ENCODE peak calls at places on chromosomes 6 and 20, in nine cellular contexts. J is ACHN; B is neural progenitor cell; K is T1000; P is stimulated activated CD8-positive, alpha-beta memory T cell treated with anti-CD3 and anti-CD28 coated beads, Interleukin-15, amount 100 ng/mL, for 24 hours; Z is GM23248; R is NCI-H510A treated with DMSO at 0.1 percent for 48 hours; V is esophagus squamous epithelium; Q is uterus. T is an unnamed sample.

GRCh38 chr20:17227669-17228623 is 1.1 kb downstream of the PCSK2 start:
- DNase-seq in J (peak), B (peak), K (no peak), P (no peak), Z (peak), R (peak), V (no peak), Q (no peak), T (no peak)

GRCh38 chr20:24703284-24703610 is 233.8 kb downstream of the SYNDIG1 start:
- DNase-seq in J (no peak), B (no peak), K (no peak), P (no peak), Z (no peak), R (no peak), V (no peak), Q (no peak), T (no peak)

GRCh38 chr6:116011520-116011919 is 49.2 kb downstream of the FRK start:
- DNase-seq in J (no peak), B (no peak), K (no peak), P (no peak), Z (no peak), R (no peak), V (no peak), Q (no peak), T (peak)

GRCh38 chr6:108831104-108831503 is 17.1 kb upstream of the ARMC2 start:
- DNase-seq in J (no peak), B (no peak), K (no peak), P (no peak), Z (no peak), R (no peak), V (no peak), Q (no peak), T (no peak)

GRCh38 chr6:1895721-1896120 is 286.0 kb downstream of the FOXC1 start:
- DNase-seq in J (no peak), B (no peak), K (no peak), P (no peak), Z (no peak), R (no peak), V (no peak), Q (no peak), T (no peak)

GRCh38 chr6:154928325-154928922 is 66.7 kb upstream of the TIAM2 start:
- DNase-seq in J (peak), B (peak), K (peak), P (peak), Z (peak), R (peak), V (no peak), Q (peak), T (peak)

GRCh38 chr6:39821739-39822532 is 29.8 kb downstream of the DAAM2 start:
- DNase-seq in J (no peak), B (no peak), K (no peak), P (no peak), Z (no peak), R (no peak), V (no peak), Q (peak), T (no peak)

GRCh38 chr6:126180585-126180984 is 159.3 kb upstream of the CENPW start:
- DNase-seq in J (peak), B (no peak), K (no peak), P (no peak), Z (peak), R (no peak), V (no peak), Q (peak), T (no peak)

GRCh38 chr20:45416917-45417316 is 976 bp downstream of the PIGT start:
- DNase-seq in J (no peak), B (no peak), K (no peak), P (no peak), Z (no peak), R (no peak), V (no peak), Q (no peak), T (no peak)

GRCh38 chr6:105045546-105045945 is 88.6 kb downstream of the LIN28B start:
- DNase-seq in J (no peak), B (no peak), K (no peak), P (no peak), Z (peak), R (no peak), V (no peak), Q (no peak), T (no peak)

GRCh38 chr6:107444277-107444676 is 15.1 kb downstream of the PDSS2 start:
- DNase-seq in J (no peak), B (no peak), K (no peak), P (no peak), Z (no peak), R (no peak), V (no peak), Q (no peak), T (no peak)

GRCh38 chr6:43803783-43804549 is 34.0 kb downstream of the VEGFA start:
- DNase-seq in J (peak), B (no peak), K (no peak), P (no peak), Z (peak), R (no peak), V (no peak), Q (no peak), T (no peak)

GRCh38 chr6:144855812-144856531 is 570.8 kb downstream of the UTRN start:
- DNase-seq in J (no peak), B (no peak), K (no peak), P (no peak), Z (no peak), R (no peak), V (no peak), Q (no peak), T (no peak)

GRCh38 chr6:53862517-53863457 is 68.0 kb downstream of the LRRC1 start:
- DNase-seq in J (no peak), B (no peak), K (no peak), P (no peak), Z (peak), R (no peak), V (no peak), Q (no peak), T (no peak)

GRCh38 chr6:3751019-3751729 is at the start of gene PXDC1:
- DNase-seq in J (peak), B (peak), K (peak), P (no peak), Z (peak), R (no peak), V (no peak), Q (no peak), T (peak)

GRCh38 chr6:84546427-84546914 is 217.9 kb downstream of the TBX18 start:
- DNase-seq in J (no peak), B (peak), K (no peak), P (no peak), Z (peak), R (no peak), V (no peak), Q (no peak), T (no peak)

GRCh38 chr6:134145786-134146185 is 93.4 kb upstream of the SLC2A12 start:
- DNase-seq in J (no peak), B (peak), K (no peak), P (no peak), Z (peak), R (no peak), V (no peak), Q (no peak), T (no peak)